ENCODE peak calls at places on chromosomes 6 and 20, in six cellular contexts. One of them, this sample, is unnamed.
A peak's percentile ranks its signal among the peaks of the same experiment; 100 is the strongest.

GRCh38 chr6:32484614-32484998 is 44.9 kb downstream of the HLA-DRA start:
- DNase-seq in CD8-positive, alpha-beta T cell: no peak
- DNase-seq in mesendoderm: no peak
- DNase-seq in A549: no peak
- DNase-seq in stimulated activated naive CD8-positive, alpha-beta T cell treated with anti-CD3 and anti-CD28 coated beads, Interleukin-15, Interleukin-2, amounts not matched to agents 100 U/mL and 50 U/mL, for 24 hours: no peak
- DNase-seq in C1 segment of cervical spinal cord: no peak
- DNase-seq in this sample: no peak

GRCh38 chr6:154872605-154873004 is 122.5 kb upstream of the TIAM2 start:
- DNase-seq in CD8-positive, alpha-beta T cell: no peak
- DNase-seq in C1 segment of cervical spinal cord: no peak
- DNase-seq in stimulated activated naive CD8-positive, alpha-beta T cell treated with anti-CD3 and anti-CD28 coated beads, Interleukin-15, Interleukin-2, amounts not matched to agents 100 U/mL and 50 U/mL, for 24 hours: no peak
- DNase-seq in mesendoderm: peak; percentile 66
- DNase-seq in A549: no peak
- DNase-seq in this sample: no peak

GRCh38 chr6:120410586-120410985 is 923.7 kb downstream of the TBC1D32 start:
- DNase-seq in stimulated activated naive CD8-positive, alpha-beta T cell treated with anti-CD3 and anti-CD28 coated beads, Interleukin-15, Interleukin-2, amounts not matched to agents 100 U/mL and 50 U/mL, for 24 hours: no peak
- DNase-seq in mesendoderm: no peak
- DNase-seq in C1 segment of cervical spinal cord: no peak
- DNase-seq in A549: no peak
- DNase-seq in CD8-positive, alpha-beta T cell: no peak
- DNase-seq in this sample: no peak

GRCh38 chr6:26243132-26243531 is 121.9 kb upstream of the BTN3A2 start:
- DNase-seq in A549: no peak
- DNase-seq in C1 segment of cervical spinal cord: no peak
- DNase-seq in CD8-positive, alpha-beta T cell: no peak
- DNase-seq in stimulated activated naive CD8-positive, alpha-beta T cell treated with anti-CD3 and anti-CD28 coated beads, Interleukin-15, Interleukin-2, amounts not matched to agents 100 U/mL and 50 U/mL, for 24 hours: no peak
- DNase-seq in mesendoderm: peak; percentile 56
- DNase-seq in this sample: no peak

GRCh38 chr6:149371154-149371553 is 28.9 kb upstream of the SUMO4 start:
- DNase-seq in C1 segment of cervical spinal cord: no peak
- DNase-seq in CD8-positive, alpha-beta T cell: no peak
- DNase-seq in A549: no peak
- DNase-seq in mesendoderm: no peak
- DNase-seq in stimulated activated naive CD8-positive, alpha-beta T cell treated with anti-CD3 and anti-CD28 coated beads, Interleukin-15, Interleukin-2, amounts not matched to agents 100 U/mL and 50 U/mL, for 24 hours: no peak
- DNase-seq in this sample: no peak

GRCh38 chr6:44960898-44961297 is 367.2 kb upstream of the RUNX2 start:
- DNase-seq in mesendoderm: no peak
- DNase-seq in stimulated activated naive CD8-positive, alpha-beta T cell treated with anti-CD3 and anti-CD28 coated beads, Interleukin-15, Interleukin-2, amounts not matched to agents 100 U/mL and 50 U/mL, for 24 hours: no peak
- DNase-seq in A549: no peak
- DNase-seq in CD8-positive, alpha-beta T cell: no peak
- DNase-seq in C1 segment of cervical spinal cord: no peak
- DNase-seq in this sample: peak; percentile 20

GRCh38 chr6:28940859-28941680 is 17.3 kb upstream of the TRIM27 start:
- DNase-seq in C1 segment of cervical spinal cord: peak; percentile 71
- DNase-seq in stimulated activated naive CD8-positive, alpha-beta T cell treated with anti-CD3 and anti-CD28 coated beads, Interleukin-15, Interleukin-2, amounts not matched to agents 100 U/mL and 50 U/mL, for 24 hours: peak; percentile 80
- DNase-seq in CD8-positive, alpha-beta T cell: peak; percentile 67
- DNase-seq in mesendoderm: peak; percentile 92
- DNase-seq in A549: no peak
- DNase-seq in this sample: peak; percentile 93

GRCh38 chr6:20711518-20711917 is 177.3 kb downstream of the CDKAL1 start:
- DNase-seq in stimulated activated naive CD8-positive, alpha-beta T cell treated with anti-CD3 and anti-CD28 coated beads, Interleukin-15, Interleukin-2, amounts not matched to agents 100 U/mL and 50 U/mL, for 24 hours: no peak
- DNase-seq in A549: no peak
- DNase-seq in C1 segment of cervical spinal cord: no peak
- DNase-seq in mesendoderm: no peak
- DNase-seq in CD8-positive, alpha-beta T cell: no peak
- DNase-seq in this sample: no peak

GRCh38 chr6:50077385-50077784 is 27.7 kb upstream of the DEFB112 start:
- DNase-seq in CD8-positive, alpha-beta T cell: no peak
- DNase-seq in stimulated activated naive CD8-positive, alpha-beta T cell treated with anti-CD3 and anti-CD28 coated beads, Interleukin-15, Interleukin-2, amounts not matched to agents 100 U/mL and 50 U/mL, for 24 hours: no peak
- DNase-seq in mesendoderm: no peak
- DNase-seq in C1 segment of cervical spinal cord: no peak
- DNase-seq in A549: no peak
- DNase-seq in this sample: no peak

GRCh38 chr20:33629979-33630378 is 32.1 kb upstream of the C20orf144 start:
- DNase-seq in CD8-positive, alpha-beta T cell: no peak
- DNase-seq in mesendoderm: no peak
- DNase-seq in stimulated activated naive CD8-positive, alpha-beta T cell treated with anti-CD3 and anti-CD28 coated beads, Interleukin-15, Interleukin-2, amounts not matched to agents 100 U/mL and 50 U/mL, for 24 hours: no peak
- DNase-seq in C1 segment of cervical spinal cord: no peak
- DNase-seq in A549: no peak
- DNase-seq in this sample: no peak

GRCh38 chr6:159117031-159117430 is 52.2 kb upstream of the FNDC1 start:
- DNase-seq in C1 segment of cervical spinal cord: no peak
- DNase-seq in stimulated activated naive CD8-positive, alpha-beta T cell treated with anti-CD3 and anti-CD28 coated beads, Interleukin-15, Interleukin-2, amounts not matched to agents 100 U/mL and 50 U/mL, for 24 hours: no peak
- DNase-seq in CD8-positive, alpha-beta T cell: no peak
- DNase-seq in A549: no peak
- DNase-seq in mesendoderm: no peak
- DNase-seq in this sample: no peak

GRCh38 chr6:87282743-87283142 is 39.6 kb upstream of the SMIM8 start:
- DNase-seq in mesendoderm: no peak
- DNase-seq in stimulated activated naive CD8-positive, alpha-beta T cell treated with anti-CD3 and anti-CD28 coated beads, Interleukin-15, Interleukin-2, amounts not matched to agents 100 U/mL and 50 U/mL, for 24 hours: no peak
- DNase-seq in CD8-positive, alpha-beta T cell: no peak
- DNase-seq in C1 segment of cervical spinal cord: no peak
- DNase-seq in A549: no peak
- DNase-seq in this sample: no peak

GRCh38 chr6:152671146-152671545 is 26.6 kb upstream of the MYCT1 start:
- DNase-seq in CD8-positive, alpha-beta T cell: no peak
- DNase-seq in stimulated activated naive CD8-positive, alpha-beta T cell treated with anti-CD3 and anti-CD28 coated beads, Interleukin-15, Interleukin-2, amounts not matched to agents 100 U/mL and 50 U/mL, for 24 hours: no peak
- DNase-seq in mesendoderm: no peak
- DNase-seq in C1 segment of cervical spinal cord: no peak
- DNase-seq in A549: no peak
- DNase-seq in this sample: no peak

GRCh38 chr20:44856847-44857448 is 28.6 kb upstream of the YWHAB start:
- DNase-seq in mesendoderm: peak; percentile 26
- DNase-seq in stimulated activated naive CD8-positive, alpha-beta T cell treated with anti-CD3 and anti-CD28 coated beads, Interleukin-15, Interleukin-2, amounts not matched to agents 100 U/mL and 50 U/mL, for 24 hours: no peak
- DNase-seq in CD8-positive, alpha-beta T cell: no peak
- DNase-seq in A549: no peak
- DNase-seq in C1 segment of cervical spinal cord: no peak
- DNase-seq in this sample: no peak

GRCh38 chr6:44339763-44340625 is 2.5 kb upstream of the SPATS1 start:
- DNase-seq in stimulated activated naive CD8-positive, alpha-beta T cell treated with anti-CD3 and anti-CD28 coated beads, Interleukin-15, Interleukin-2, amounts not matched to agents 100 U/mL and 50 U/mL, for 24 hours: no peak
- DNase-seq in mesendoderm: no peak
- DNase-seq in A549: no peak
- DNase-seq in C1 segment of cervical spinal cord: no peak
- DNase-seq in CD8-positive, alpha-beta T cell: no peak
- DNase-seq in this sample: no peak

This sample was measured in GM12878.